ENCODE peak calls at places on chromosomes 2 and 18, in ten cellular contexts. One of them, this sample, is unnamed.

GRCh38 chr2:240635116-240635997 is 10.1 kb downstream of the GPR35 start:
- DNase-seq in A549: no peak
- DNase-seq in H54: no peak
- DNase-seq in breast epithelium: peak; percentile 39
- DNase-seq in GM12891: no peak
- DNase-seq in transverse colon: no peak
- DNase-seq in lower leg skin: no peak
- DNase-seq in heart left ventricle: no peak
- DNase-seq in HCT116: no peak
- DNase-seq in IMR-90: no peak
- DNase-seq in this sample: no peak

GRCh38 chr2:98253461-98254073 is 92.7 kb upstream of the CNGA3 start:
- DNase-seq in A549: no peak
- DNase-seq in H54: no peak
- DNase-seq in breast epithelium: no peak
- DNase-seq in GM12891: no peak
- DNase-seq in transverse colon: no peak
- DNase-seq in lower leg skin: no peak
- DNase-seq in heart left ventricle: peak; percentile 32
- DNase-seq in HCT116: no peak
- DNase-seq in IMR-90: no peak
- DNase-seq in this sample: no peak

GRCh38 chr2:239943571-239943970 is 81.6 kb downstream of the NDUFA10 start:
- DNase-seq in A549: no peak
- DNase-seq in H54: no peak
- DNase-seq in breast epithelium: peak; percentile 10
- DNase-seq in GM12891: no peak
- DNase-seq in transverse colon: no peak
- DNase-seq in lower leg skin: no peak
- DNase-seq in heart left ventricle: peak; percentile 4
- DNase-seq in HCT116: no peak
- DNase-seq in IMR-90: no peak
- DNase-seq in this sample: no peak

GRCh38 chr2:235793163-235793752 is 299.4 kb downstream of the AGAP1 start:
- DNase-seq in A549: peak; percentile 6
- DNase-seq in H54: peak; percentile 53
- DNase-seq in breast epithelium: no peak
- DNase-seq in GM12891: no peak
- DNase-seq in transverse colon: no peak
- DNase-seq in lower leg skin: no peak
- DNase-seq in heart left ventricle: peak; percentile 61
- DNase-seq in HCT116: no peak
- DNase-seq in IMR-90: peak; percentile 24
- DNase-seq in this sample: peak; percentile 9

GRCh38 chr18:45403341-45404049 is 211.8 kb upstream of the SLC14A2 start:
- DNase-seq in A549: no peak
- DNase-seq in H54: no peak
- DNase-seq in breast epithelium: no peak
- DNase-seq in GM12891: no peak
- DNase-seq in transverse colon: no peak
- DNase-seq in lower leg skin: no peak
- DNase-seq in heart left ventricle: no peak
- DNase-seq in HCT116: no peak
- DNase-seq in IMR-90: no peak
- DNase-seq in this sample: no peak

GRCh38 chr18:11004951-11005350 is 144.4 kb downstream of the PIEZO2 start:
- DNase-seq in A549: no peak
- DNase-seq in H54: no peak
- DNase-seq in breast epithelium: no peak
- DNase-seq in GM12891: no peak
- DNase-seq in transverse colon: no peak
- DNase-seq in lower leg skin: no peak
- DNase-seq in heart left ventricle: no peak
- DNase-seq in HCT116: no peak
- DNase-seq in IMR-90: no peak
- DNase-seq in this sample: no peak

GRCh38 chr2:70964596-70965386 is 13.6 kb upstream of the ANKRD53 start:
- DNase-seq in A549: peak; percentile 80
- DNase-seq in H54: peak; percentile 63
- DNase-seq in breast epithelium: peak; percentile 55
- DNase-seq in GM12891: peak; percentile 75
- DNase-seq in transverse colon: peak; percentile 83
- DNase-seq in lower leg skin: peak; percentile 35
- DNase-seq in heart left ventricle: peak; percentile 75
- DNase-seq in HCT116: peak; percentile 36
- DNase-seq in IMR-90: peak; percentile 58
- DNase-seq in this sample: peak; percentile 93

GRCh38 chr18:74493689-74494088 is 2.5 kb upstream of the CNDP2 start:
- DNase-seq in A549: peak; percentile 14
- DNase-seq in H54: no peak
- DNase-seq in breast epithelium: no peak
- DNase-seq in GM12891: no peak
- DNase-seq in transverse colon: peak; percentile 59
- DNase-seq in lower leg skin: peak; percentile 33
- DNase-seq in heart left ventricle: peak; percentile 40
- DNase-seq in HCT116: peak; percentile 35
- DNase-seq in IMR-90: peak; percentile 55
- DNase-seq in this sample: peak; percentile 62

GRCh38 chr2:98269274-98269673 is 77.0 kb upstream of the CNGA3 start:
- DNase-seq in A549: peak; percentile 44
- DNase-seq in H54: peak; percentile 20
- DNase-seq in breast epithelium: no peak
- DNase-seq in GM12891: peak; percentile 19
- DNase-seq in transverse colon: no peak
- DNase-seq in lower leg skin: peak; percentile 24
- DNase-seq in heart left ventricle: no peak
- DNase-seq in HCT116: peak; percentile 64
- DNase-seq in IMR-90: peak; percentile 63
- DNase-seq in this sample: peak; percentile 78

GRCh38 chr2:217006217-217006616 is 146.4 kb upstream of the TNP1 start:
- DNase-seq in A549: no peak
- DNase-seq in H54: no peak
- DNase-seq in breast epithelium: no peak
- DNase-seq in GM12891: no peak
- DNase-seq in transverse colon: no peak
- DNase-seq in lower leg skin: no peak
- DNase-seq in heart left ventricle: no peak
- DNase-seq in HCT116: no peak
- DNase-seq in IMR-90: no peak
- DNase-seq in this sample: no peak

GRCh38 chr2:99489758-99490087 is at the start of gene REV1:
- DNase-seq in A549: no peak
- DNase-seq in H54: no peak
- DNase-seq in breast epithelium: no peak
- DNase-seq in GM12891: no peak
- DNase-seq in transverse colon: no peak
- DNase-seq in lower leg skin: peak; percentile 25
- DNase-seq in heart left ventricle: no peak
- DNase-seq in HCT116: no peak
- DNase-seq in IMR-90: no peak
- DNase-seq in this sample: no peak
- TF ChIP-seq POLR2A in A549: peak; percentile 37
- TF ChIP-seq POLR2A in H54: peak; percentile 66
- TF ChIP-seq POLR2A in breast epithelium: no peak
- TF ChIP-seq POLR2A in GM12891: no peak
- TF ChIP-seq POLR2A in transverse colon: no peak
- TF ChIP-seq POLR2A in lower leg skin: no peak
- TF ChIP-seq POLR2A in heart left ventricle: no peak
- TF ChIP-seq POLR2A in HCT116: peak; percentile 27
- TF ChIP-seq POLR2A in IMR-90: no peak
- TF ChIP-seq POLR2A in this sample: peak; percentile 55

DNA sequence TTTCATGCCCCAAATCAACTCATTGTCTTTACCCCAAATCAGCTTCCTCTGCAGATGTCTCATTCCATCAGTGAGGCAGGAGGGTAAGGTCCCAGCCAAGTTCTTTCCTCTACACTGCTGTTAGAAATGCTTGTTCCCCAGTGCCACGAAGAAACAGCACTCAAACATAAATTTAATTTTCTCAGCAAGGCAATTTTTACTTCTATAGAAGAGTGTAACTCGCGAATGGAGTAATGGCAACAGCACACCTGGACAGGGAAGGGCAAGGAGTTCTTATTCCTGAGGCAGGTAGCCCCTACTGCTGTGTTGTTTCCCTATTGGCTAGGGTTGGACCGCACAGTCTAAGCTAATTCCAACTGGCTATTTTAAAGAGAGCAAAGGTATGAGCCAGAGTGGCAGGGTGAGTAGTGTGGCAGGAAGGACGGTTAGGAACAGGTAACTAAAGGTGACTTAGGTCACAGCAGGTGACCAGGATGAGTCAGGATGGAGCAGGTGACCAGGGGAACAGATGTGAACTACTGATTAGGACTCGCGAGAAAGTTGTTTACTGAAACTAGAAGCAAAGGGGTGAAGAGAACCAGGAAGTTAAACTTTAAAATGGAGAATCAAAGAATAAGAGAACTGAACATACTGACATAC is 12.0 kb upstream of the CEP68 start:
- DNase-seq in A549: no peak
- DNase-seq in H54: no peak
- DNase-seq in breast epithelium: no peak
- DNase-seq in GM12891: no peak
- DNase-seq in transverse colon: no peak
- DNase-seq in lower leg skin: no peak
- DNase-seq in heart left ventricle: no peak
- DNase-seq in HCT116: no peak
- DNase-seq in IMR-90: no peak
- DNase-seq in this sample: no peak
- TF ChIP-seq POLR2A in A549: no peak
- TF ChIP-seq POLR2A in H54: no peak
- TF ChIP-seq POLR2A in breast epithelium: no peak
- TF ChIP-seq POLR2A in GM12891: no peak
- TF ChIP-seq POLR2A in transverse colon: no peak
- TF ChIP-seq POLR2A in lower leg skin: no peak
- TF ChIP-seq POLR2A in heart left ventricle: no peak
- TF ChIP-seq POLR2A in HCT116: no peak
- TF ChIP-seq POLR2A in IMR-90: no peak
- TF ChIP-seq POLR2A in this sample: no peak

GRCh38 chr2:172251231-172251630 is 148.5 kb upstream of the DLX2 start:
- DNase-seq in A549: no peak
- DNase-seq in H54: no peak
- DNase-seq in breast epithelium: no peak
- DNase-seq in GM12891: no peak
- DNase-seq in transverse colon: no peak
- DNase-seq in lower leg skin: no peak
- DNase-seq in heart left ventricle: no peak
- DNase-seq in HCT116: no peak
- DNase-seq in IMR-90: peak; percentile 72
- DNase-seq in this sample: no peak

GRCh38 chr2:172252154-172252553 is 149.5 kb upstream of the DLX2 start:
- DNase-seq in A549: no peak
- DNase-seq in H54: no peak
- DNase-seq in breast epithelium: no peak
- DNase-seq in GM12891: no peak
- DNase-seq in transverse colon: no peak
- DNase-seq in lower leg skin: no peak
- DNase-seq in heart left ventricle: peak; percentile 66
- DNase-seq in HCT116: no peak
- DNase-seq in IMR-90: no peak
- DNase-seq in this sample: no peak

GRCh38 chr2:172249986-172250385 is 147.3 kb upstream of the DLX2 start:
- DNase-seq in A549: no peak
- DNase-seq in H54: peak; percentile 47
- DNase-seq in breast epithelium: no peak
- DNase-seq in GM12891: no peak
- DNase-seq in transverse colon: no peak
- DNase-seq in lower leg skin: no peak
- DNase-seq in heart left ventricle: no peak
- DNase-seq in HCT116: no peak
- DNase-seq in IMR-90: peak; percentile 89
- DNase-seq in this sample: no peak

GRCh38 chr2:172250801-172251200 is 148.1 kb upstream of the DLX2 start:
- DNase-seq in A549: no peak
- DNase-seq in H54: no peak
- DNase-seq in breast epithelium: no peak
- DNase-seq in GM12891: no peak
- DNase-seq in transverse colon: no peak
- DNase-seq in lower leg skin: no peak
- DNase-seq in heart left ventricle: no peak
- DNase-seq in HCT116: no peak
- DNase-seq in IMR-90: no peak
- DNase-seq in this sample: no peak

DNA sequence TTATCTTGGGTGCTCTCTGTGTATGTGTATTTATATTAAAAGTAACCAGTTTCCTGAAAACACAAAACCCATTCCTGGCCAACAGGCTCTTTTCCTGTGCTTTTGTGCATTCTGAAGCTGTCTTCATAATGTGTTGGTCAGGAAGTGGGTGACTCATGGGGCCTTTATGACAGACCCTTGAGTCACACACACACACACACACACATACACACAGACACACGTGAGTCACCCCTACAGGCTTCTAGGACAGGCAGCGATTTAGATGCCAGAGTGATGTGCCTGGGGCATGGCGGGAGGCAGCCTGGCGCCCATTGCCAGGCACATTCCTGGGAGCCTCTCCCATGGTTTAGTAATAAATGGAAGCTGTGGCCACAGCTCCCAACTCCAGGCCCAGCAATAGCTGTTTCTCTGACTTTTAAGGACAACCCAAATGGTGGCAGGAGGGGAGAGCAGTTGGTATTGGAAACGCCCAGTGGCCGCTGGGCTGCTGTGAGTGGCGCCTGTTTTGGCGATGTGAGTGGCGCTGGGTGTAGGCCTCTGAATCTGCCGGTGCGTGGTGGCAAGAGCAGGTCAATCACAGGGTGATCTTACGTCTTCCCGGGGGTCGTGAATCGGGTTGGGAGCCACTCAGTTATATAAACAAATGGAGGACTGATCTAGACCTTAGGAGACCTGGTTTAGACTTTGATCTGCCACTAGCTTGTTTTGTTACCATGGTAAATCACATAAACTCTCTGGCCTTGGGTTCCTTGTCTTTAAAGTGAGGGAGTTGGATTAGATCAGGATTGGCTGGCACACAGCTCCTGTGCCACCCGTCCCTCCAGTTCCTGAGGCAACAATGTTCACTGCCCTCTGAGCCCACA is 150.7 kb upstream of the DLX2 start:
- DNase-seq in A549: peak; percentile 75
- DNase-seq in H54: peak; percentile 67
- DNase-seq in breast epithelium: no peak
- DNase-seq in GM12891: no peak
- DNase-seq in transverse colon: peak; percentile 70
- DNase-seq in lower leg skin: peak; percentile 54
- DNase-seq in heart left ventricle: no peak
- DNase-seq in HCT116: peak; percentile 100
- DNase-seq in IMR-90: peak; percentile 100
- DNase-seq in this sample: peak; percentile 21
- TF ChIP-seq POLR2A in A549: no peak
- TF ChIP-seq POLR2A in H54: no peak
- TF ChIP-seq POLR2A in breast epithelium: no peak
- TF ChIP-seq POLR2A in GM12891: no peak
- TF ChIP-seq POLR2A in transverse colon: no peak
- TF ChIP-seq POLR2A in lower leg skin: no peak
- TF ChIP-seq POLR2A in heart left ventricle: no peak
- TF ChIP-seq POLR2A in HCT116: peak; percentile 50
- TF ChIP-seq POLR2A in IMR-90: no peak
- TF ChIP-seq POLR2A in this sample: no peak

DNA sequence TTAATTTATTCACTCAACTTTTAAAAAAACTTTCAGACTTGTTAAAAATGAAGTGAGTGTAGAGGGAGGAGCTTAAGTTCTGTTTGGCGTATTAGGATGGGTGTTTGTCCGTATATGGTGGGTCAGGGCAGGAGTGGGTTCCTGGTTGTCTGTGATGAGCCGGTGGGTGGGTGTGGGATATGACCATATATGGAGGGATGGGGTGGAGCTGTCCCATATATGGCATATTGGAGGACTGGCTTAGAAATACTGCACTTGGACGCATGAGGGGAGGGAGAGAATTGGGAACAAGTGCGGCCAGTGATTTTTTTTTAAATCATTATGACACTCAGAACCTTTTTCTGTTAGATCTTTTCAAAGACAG is 1.5 kb downstream of the KDM3A start:
- DNase-seq in A549: peak; percentile 80
- DNase-seq in H54: peak; percentile 62
- DNase-seq in breast epithelium: peak; percentile 70
- DNase-seq in GM12891: peak; percentile 41
- DNase-seq in transverse colon: peak; percentile 83
- DNase-seq in lower leg skin: peak; percentile 93
- DNase-seq in heart left ventricle: peak; percentile 88
- DNase-seq in HCT116: peak; percentile 65
- DNase-seq in IMR-90: peak; percentile 94
- DNase-seq in this sample: peak; percentile 93
- TF ChIP-seq POLR2A in A549: no peak
- TF ChIP-seq POLR2A in H54: no peak
- TF ChIP-seq POLR2A in breast epithelium: no peak
- TF ChIP-seq POLR2A in GM12891: no peak
- TF ChIP-seq POLR2A in transverse colon: no peak
- TF ChIP-seq POLR2A in lower leg skin: no peak
- TF ChIP-seq POLR2A in heart left ventricle: no peak
- TF ChIP-seq POLR2A in HCT116: no peak
- TF ChIP-seq POLR2A in IMR-90: no peak
- TF ChIP-seq POLR2A in this sample: no peak